ENCODE peak calls at places on chromosome 17, in four cellular contexts. H, N, B and Z are unnamed samples.

GRCh38 chr17:31571124-31571892 is 179.8 kb downstream of the RAB11FIP4 start:
- DNase-seq in H (no peak), N (no peak), B (no peak), Z (peak)

GRCh38 chr17:31803494-31804213 is 55.4 kb downstream of the COPRS start:
- DNase-seq in N (peak), B (no peak), H (no peak), Z (no peak)

GRCh38 chr17:69506489-69506888 is 92.0 kb downstream of the MAP2K6 start:
- DNase-seq in N (peak), B (no peak), H (no peak), Z (no peak)

GRCh38 chr17:4208228-4208627 is 55.6 kb downstream of the ANKFY1 start:
- DNase-seq in B (no peak), H (no peak), N (no peak), Z (no peak)

GRCh38 chr17:61494325-61495160 is 42.3 kb downstream of the TBX4 start:
- DNase-seq in B (no peak), H (no peak), N (no peak), Z (no peak)

GRCh38 chr17:74779948-74780400 is 3.8 kb upstream of the NAT9 start:
- DNase-seq in H (peak), B (peak), N (no peak), Z (no peak)

GRCh38 chr17:36714789-36715188 is 113.4 kb downstream of the MRM1 start:
- DNase-seq in B (no peak), N (no peak), H (no peak), Z (no peak)

GRCh38 chr17:64315032-64315490 is 52.0 kb upstream of the TEX2 start:
- DNase-seq in H (no peak), B (no peak), N (no peak), Z (peak)

GRCh38 chr17:49402706-49403105 is 12.0 kb downstream of the PHB1 start:
- DNase-seq in H (no peak), N (no peak), B (no peak), Z (no peak)